ENCODE peak calls at places on chromosomes 1 and 21, in ten cellular contexts. C is activated CD4-positive, alpha-beta memory T cell treated with anti-CD3 and anti-CD28 coated beads, Interleukin-2, amount 10 ng/mL, durations not matched to agents 7 days and 5 days; Y is GM23338; L is ascending aorta; Q is fibroblast of mammary gland; H is activated CD4-positive, alpha-beta T cell treated with anti-CD3 and anti-CD28 coated beads, Interleukin-2, amount 50 U/mL, for 1 hour; G is NCI-H1417; V is activated T-cell treated with anti-CD3 and anti-CD28 coated beads for 1 hour; P is AG08396; O is nucleus accumbens. B is an unnamed sample.

GRCh38 chr1:180860535-180860934 is 52.2 kb upstream of the KIAA1614 start:
- DNase-seq in L (no peak), Y (no peak), O (no peak), P (no peak), V (no peak), C (no peak), G (no peak), Q (no peak), H (no peak), B (no peak)

GRCh38 chr1:12230549-12231275 is 882 bp downstream of the VPS13D start:
- DNase-seq in Q (no peak), G (no peak), Y (peak), O (no peak), P (peak), H (no peak), V (no peak), L (peak), C (no peak), B (no peak)

GRCh38 chr1:4101434-4102150 is 201.5 kb upstream of the C1orf174 start:
- DNase-seq in C (no peak), Q (no peak), Y (no peak), L (no peak), P (no peak), V (no peak), G (no peak), O (no peak), H (no peak), B (no peak)

GRCh38 chr21:26388731-26389231 is 184.3 kb downstream of the CYYR1 start:
- DNase-seq in H (no peak), Y (no peak), C (no peak), V (no peak), Q (peak), P (no peak), L (no peak), O (no peak), G (no peak), B (no peak)

GRCh38 chr1:14915356-14916054 is 238.0 kb upstream of the TMEM51 start:
- DNase-seq in H (peak), G (peak), Y (peak), C (peak), Q (peak), L (peak), P (peak), V (peak), O (peak), B (peak)

GRCh38 chr1:55702064-55702463 is 486.9 kb upstream of the USP24 start:
- DNase-seq in P (no peak), C (no peak), O (no peak), Q (peak), L (no peak), Y (peak), G (no peak), H (no peak), V (no peak), B (no peak)

GRCh38 chr1:8554956-8555534 is 237.1 kb downstream of the SLC45A1 start:
- DNase-seq in V (no peak), L (no peak), Y (no peak), H (no peak), P (peak), Q (peak), C (no peak), G (no peak), O (no peak), B (no peak)

GRCh38 chr1:219489636-219490035 is 123.3 kb downstream of the ZC3H11B start:
- DNase-seq in L (no peak), Y (no peak), P (no peak), O (no peak), C (no peak), G (no peak), H (no peak), Q (no peak), V (no peak), B (no peak)

GRCh38 chr21:42595281-42596187 is 57.9 kb upstream of the PDE9A start:
- DNase-seq in C (no peak), Y (no peak), O (no peak), L (no peak), Q (no peak), P (no peak), V (no peak), G (no peak), H (no peak), B (no peak)

GRCh38 chr1:33060579-33061083 is 20.3 kb upstream of the AZIN2 start:
- DNase-seq in O (peak), V (no peak), C (no peak), H (no peak), L (peak), Q (peak), Y (no peak), G (no peak), P (peak), B (no peak)

GRCh38 chr1:5198328-5198727 is 543.9 kb downstream of the AJAP1 start:
- DNase-seq in C (no peak), O (no peak), V (no peak), H (no peak), L (no peak), Y (no peak), Q (no peak), P (no peak), G (no peak), B (no peak)